ENCODE peak calls at places on chromosomes 6 and 20, in four cellular contexts. One of them, this sample, is unnamed.

GRCh38 chr6:125747589-125748533 is 1.6 kb upstream of the HEY2 start:
- DNase-seq in heart right ventricle: peak; percentile 48
- DNase-seq in naive thymus-derived CD4-positive, alpha-beta T cell: peak; percentile 30
- DNase-seq in head of caudate nucleus: peak; percentile 72
- DNase-seq in this sample: no peak

GRCh38 chr6:133240511-133241087 is 558 bp upstream of the EYA4 start:
- DNase-seq in heart right ventricle: peak; percentile 25
- DNase-seq in head of caudate nucleus: peak; percentile 43
- DNase-seq in naive thymus-derived CD4-positive, alpha-beta T cell: no peak
- DNase-seq in this sample: peak; percentile 73

GRCh38 chr6:151681426-151682059 is 125.9 kb upstream of the ESR1 start:
- DNase-seq in naive thymus-derived CD4-positive, alpha-beta T cell: no peak
- DNase-seq in head of caudate nucleus: no peak
- DNase-seq in heart right ventricle: no peak
- DNase-seq in this sample: no peak

GRCh38 chr20:35506872-35507638 is 22.4 kb downstream of the C20orf173 start:
- DNase-seq in head of caudate nucleus: peak; percentile 77
- DNase-seq in heart right ventricle: no peak
- DNase-seq in naive thymus-derived CD4-positive, alpha-beta T cell: no peak
- DNase-seq in this sample: peak; percentile 61

GRCh38 chr6:111784423-111784822 is 88.8 kb downstream of the FYN start:
- DNase-seq in head of caudate nucleus: peak; percentile 7
- DNase-seq in heart right ventricle: no peak
- DNase-seq in naive thymus-derived CD4-positive, alpha-beta T cell: no peak
- DNase-seq in this sample: peak; percentile 72

GRCh38 chr6:164098857-164099534 is 684.5 kb downstream of the QKI start:
- DNase-seq in head of caudate nucleus: no peak
- DNase-seq in naive thymus-derived CD4-positive, alpha-beta T cell: no peak
- DNase-seq in heart right ventricle: peak; percentile 67
- DNase-seq in this sample: no peak

GRCh38 chr6:162962093-162962492 is 234.3 kb downstream of the PACRG start:
- DNase-seq in heart right ventricle: no peak
- DNase-seq in head of caudate nucleus: no peak
- DNase-seq in naive thymus-derived CD4-positive, alpha-beta T cell: no peak
- DNase-seq in this sample: peak; percentile 32

GRCh38 chr6:11423667-11424066 is 113.9 kb upstream of the TMEM170B start:
- DNase-seq in naive thymus-derived CD4-positive, alpha-beta T cell: no peak
- DNase-seq in head of caudate nucleus: no peak
- DNase-seq in heart right ventricle: no peak
- DNase-seq in this sample: no peak

GRCh38 chr20:43724383-43724782 is 2.4 kb downstream of the GTSF1L start:
- DNase-seq in head of caudate nucleus: no peak
- DNase-seq in naive thymus-derived CD4-positive, alpha-beta T cell: no peak
- DNase-seq in heart right ventricle: no peak
- DNase-seq in this sample: no peak

GRCh38 chr6:1524040-1524480 is 85.7 kb upstream of the FOXC1 start:
- DNase-seq in heart right ventricle: peak; percentile 50
- DNase-seq in head of caudate nucleus: peak; percentile 63
- DNase-seq in naive thymus-derived CD4-positive, alpha-beta T cell: peak; percentile 58
- DNase-seq in this sample: no peak

GRCh38 chr6:106053484-106053883 is 32.7 kb upstream of the PRDM1 start:
- DNase-seq in head of caudate nucleus: no peak
- DNase-seq in heart right ventricle: no peak
- DNase-seq in naive thymus-derived CD4-positive, alpha-beta T cell: no peak
- DNase-seq in this sample: no peak

GRCh38 chr20:31595654-31596411 is 9.3 kb upstream of the ID1 start:
- DNase-seq in head of caudate nucleus: no peak
- DNase-seq in naive thymus-derived CD4-positive, alpha-beta T cell: no peak
- DNase-seq in heart right ventricle: peak; percentile 89
- DNase-seq in this sample: peak; percentile 82

GRCh38 chr6:33860706-33861474 is 57.1 kb upstream of the MLN start:
- DNase-seq in naive thymus-derived CD4-positive, alpha-beta T cell: peak; percentile 42
- DNase-seq in head of caudate nucleus: peak; percentile 67
- DNase-seq in heart right ventricle: no peak
- DNase-seq in this sample: peak; percentile 27

GRCh38 chr6:37020426-37021211 is 15.2 kb downstream of the FGD2 start:
- DNase-seq in naive thymus-derived CD4-positive, alpha-beta T cell: no peak
- DNase-seq in heart right ventricle: no peak
- DNase-seq in head of caudate nucleus: no peak
- DNase-seq in this sample: no peak

GRCh38 chr20:37358366-37359150 is 12.6 kb downstream of the SRC start:
- DNase-seq in naive thymus-derived CD4-positive, alpha-beta T cell: no peak
- DNase-seq in heart right ventricle: no peak
- DNase-seq in head of caudate nucleus: no peak
- DNase-seq in this sample: no peak

GRCh38 chr6:37913210-37913609 is 93.7 kb downstream of the ZFAND3 start:
- DNase-seq in head of caudate nucleus: no peak
- DNase-seq in heart right ventricle: no peak
- DNase-seq in naive thymus-derived CD4-positive, alpha-beta T cell: no peak
- DNase-seq in this sample: peak; percentile 4

GRCh38 chr6:35251949-35252348 is 7.6 kb upstream of the ZNF76 start:
- DNase-seq in heart right ventricle: no peak
- DNase-seq in naive thymus-derived CD4-positive, alpha-beta T cell: no peak
- DNase-seq in head of caudate nucleus: no peak
- DNase-seq in this sample: no peak

GRCh38 chr20:10580700-10581099 is 93.1 kb downstream of the JAG1 start:
- DNase-seq in naive thymus-derived CD4-positive, alpha-beta T cell: no peak
- DNase-seq in heart right ventricle: no peak
- DNase-seq in head of caudate nucleus: no peak
- DNase-seq in this sample: no peak

GRCh38 chr20:22381812-22382416 is 202.5 kb downstream of the FOXA2 start:
- DNase-seq in naive thymus-derived CD4-positive, alpha-beta T cell: no peak
- DNase-seq in head of caudate nucleus: no peak
- DNase-seq in heart right ventricle: no peak
- DNase-seq in this sample: no peak

GRCh38 chr6:73353636-73354388 is at the start of gene DPPA5:
- DNase-seq in naive thymus-derived CD4-positive, alpha-beta T cell: no peak
- DNase-seq in heart right ventricle: no peak
- DNase-seq in head of caudate nucleus: no peak
- DNase-seq in this sample: no peak

GRCh38 chr6:45946887-45947286 is 68.8 kb downstream of the CLIC5 start:
- DNase-seq in heart right ventricle: no peak
- DNase-seq in naive thymus-derived CD4-positive, alpha-beta T cell: no peak
- DNase-seq in head of caudate nucleus: no peak
- DNase-seq in this sample: no peak

GRCh38 chr6:83852528-83853177 is 507 bp upstream of the RIPPLY2 start:
- DNase-seq in naive thymus-derived CD4-positive, alpha-beta T cell: no peak
- DNase-seq in head of caudate nucleus: no peak
- DNase-seq in heart right ventricle: no peak
- DNase-seq in this sample: no peak

GRCh38 chr6:168297643-168298042 is 21.9 kb downstream of the DACT2 start:
- DNase-seq in heart right ventricle: no peak
- DNase-seq in naive thymus-derived CD4-positive, alpha-beta T cell: no peak
- DNase-seq in head of caudate nucleus: no peak
- DNase-seq in this sample: no peak

GRCh38 chr6:158926429-158926828 is 73.6 kb downstream of the RSPH3 start:
- DNase-seq in naive thymus-derived CD4-positive, alpha-beta T cell: no peak
- DNase-seq in head of caudate nucleus: peak; percentile 6
- DNase-seq in heart right ventricle: no peak
- DNase-seq in this sample: peak; percentile 88

GRCh38 chr6:15399651-15400470 is 154.0 kb downstream of the JARID2 start:
- DNase-seq in heart right ventricle: peak; percentile 90
- DNase-seq in head of caudate nucleus: peak; percentile 90
- DNase-seq in naive thymus-derived CD4-positive, alpha-beta T cell: no peak
- DNase-seq in this sample: no peak

GRCh38 chr6:12776291-12776690 is 59.7 kb downstream of the PHACTR1 start:
- DNase-seq in naive thymus-derived CD4-positive, alpha-beta T cell: no peak
- DNase-seq in heart right ventricle: no peak
- DNase-seq in head of caudate nucleus: no peak
- DNase-seq in this sample: no peak